ENCODE peak calls at places on chromosomes 13 and 19, in seven cellular contexts. One of them, this sample, is unnamed.

GRCh38 chr13:113589961-113590339 is 5.4 kb downstream of the TFDP1 start:
- DNase-seq in HCT116: no peak
- DNase-seq in H1: no peak
- DNase-seq in K562: no peak
- DNase-seq in GM12878: no peak
- DNase-seq in SK-N-SH: peak
- DNase-seq in HepG2: no peak
- DNase-seq in this sample: no peak

GRCh38 chr13:41603917-41604316 is 146.6 kb downstream of the RGCC start:
- DNase-seq in HCT116: peak
- DNase-seq in H1: no peak
- DNase-seq in K562: peak
- DNase-seq in GM12878: no peak
- DNase-seq in SK-N-SH: no peak
- DNase-seq in HepG2: no peak
- DNase-seq in this sample: peak

GRCh38 chr19:4730740-4731171 is 7.1 kb upstream of the DPP9 start:
- DNase-seq in HCT116: peak
- DNase-seq in H1: no peak
- DNase-seq in K562: peak
- DNase-seq in GM12878: no peak
- DNase-seq in SK-N-SH: peak
- DNase-seq in HepG2: no peak
- DNase-seq in this sample: no peak

GRCh38 chr19:40723661-40724254 is 6.8 kb downstream of the ITPKC start:
- DNase-seq in HCT116: no peak
- DNase-seq in H1: no peak
- DNase-seq in K562: no peak
- DNase-seq in GM12878: no peak
- DNase-seq in SK-N-SH: no peak
- DNase-seq in HepG2: no peak
- DNase-seq in this sample: no peak

GRCh38 chr19:574658-575526 is 2.5 kb downstream of the BSG start:
- DNase-seq in HCT116: no peak
- DNase-seq in H1: no peak
- DNase-seq in K562: peak
- DNase-seq in GM12878: peak
- DNase-seq in SK-N-SH: no peak
- DNase-seq in HepG2: peak
- DNase-seq in this sample: no peak

GRCh38 chr13:101383595-101383994 is 32.7 kb downstream of the NALCN start:
- DNase-seq in HCT116: no peak
- DNase-seq in H1: no peak
- DNase-seq in K562: no peak
- DNase-seq in GM12878: no peak
- DNase-seq in SK-N-SH: no peak
- DNase-seq in HepG2: no peak
- DNase-seq in this sample: no peak

GRCh38 chr13:102227696-102228095 is 174.2 kb downstream of the FGF14 start:
- DNase-seq in HCT116: no peak
- DNase-seq in H1: no peak
- DNase-seq in K562: no peak
- DNase-seq in GM12878: no peak
- DNase-seq in SK-N-SH: no peak
- DNase-seq in HepG2: no peak
- DNase-seq in this sample: no peak

GRCh38 chr19:55262359-55262758 is 3.5 kb upstream of the PPP6R1 start:
- DNase-seq in HCT116: no peak
- DNase-seq in H1: no peak
- DNase-seq in K562: no peak
- DNase-seq in GM12878: no peak
- DNase-seq in SK-N-SH: no peak
- DNase-seq in HepG2: no peak
- DNase-seq in this sample: no peak

GRCh38 chr19:4375164-4375619 is 25.2 kb downstream of the SH3GL1 start:
- DNase-seq in HCT116: no peak
- DNase-seq in H1: peak
- DNase-seq in K562: peak
- DNase-seq in GM12878: no peak
- DNase-seq in SK-N-SH: peak
- DNase-seq in HepG2: peak
- DNase-seq in this sample: no peak

GRCh38 chr19:7691497-7691896 is 10.4 kb downstream of the FCER2 start:
- DNase-seq in HCT116: no peak
- DNase-seq in H1: no peak
- DNase-seq in K562: no peak
- DNase-seq in GM12878: no peak
- DNase-seq in SK-N-SH: no peak
- DNase-seq in HepG2: no peak
- DNase-seq in this sample: no peak

GRCh38 chr19:42276284-42276683 is 7.2 kb downstream of the CIC start:
- DNase-seq in HCT116: no peak
- DNase-seq in H1: no peak
- DNase-seq in K562: no peak
- DNase-seq in GM12878: no peak
- DNase-seq in SK-N-SH: no peak
- DNase-seq in HepG2: no peak
- DNase-seq in this sample: no peak

GRCh38 chr13:51192348-51192747 is 29.9 kb upstream of the FAM124A start:
- DNase-seq in HCT116: no peak
- DNase-seq in H1: no peak
- DNase-seq in K562: no peak
- DNase-seq in GM12878: no peak
- DNase-seq in SK-N-SH: no peak
- DNase-seq in HepG2: no peak
- DNase-seq in this sample: no peak

GRCh38 chr19:1046836-1047695 is 7.2 kb downstream of the ABCA7 start:
- DNase-seq in HCT116: no peak
- DNase-seq in H1: no peak
- DNase-seq in K562: no peak
- DNase-seq in GM12878: no peak
- DNase-seq in SK-N-SH: no peak
- DNase-seq in HepG2: no peak
- DNase-seq in this sample: no peak

GRCh38 chr19:33199441-33200265 is 5.5 kb downstream of the LRP3 start:
- DNase-seq in HCT116: no peak
- DNase-seq in H1: no peak
- DNase-seq in K562: no peak
- DNase-seq in GM12878: no peak
- DNase-seq in SK-N-SH: peak
- DNase-seq in HepG2: no peak
- DNase-seq in this sample: no peak

GRCh38 chr19:57803594-57804325 is 11.0 kb downstream of the ZNF552 start:
- DNase-seq in HCT116: peak
- DNase-seq in H1: no peak
- DNase-seq in K562: no peak
- DNase-seq in GM12878: no peak
- DNase-seq in SK-N-SH: peak
- DNase-seq in HepG2: peak
- DNase-seq in this sample: no peak

GRCh38 chr13:74850893-74851292 is 631.1 kb downstream of the TBC1D4 start:
- DNase-seq in HCT116: no peak
- DNase-seq in H1: no peak
- DNase-seq in K562: no peak
- DNase-seq in GM12878: no peak
- DNase-seq in SK-N-SH: no peak
- DNase-seq in HepG2: no peak
- DNase-seq in this sample: no peak

GRCh38 chr13:48542581-48543341 is 9.9 kb upstream of the RCBTB2 start:
- DNase-seq in HCT116: no peak
- DNase-seq in H1: no peak
- DNase-seq in K562: no peak
- DNase-seq in GM12878: no peak
- DNase-seq in SK-N-SH: no peak
- DNase-seq in HepG2: peak
- DNase-seq in this sample: peak

GRCh38 chr19:19956431-19957075 is 55.8 kb downstream of the ZNF93 start:
- DNase-seq in HCT116: no peak
- DNase-seq in H1: peak
- DNase-seq in K562: peak
- DNase-seq in GM12878: no peak
- DNase-seq in SK-N-SH: no peak
- DNase-seq in HepG2: no peak
- DNase-seq in this sample: no peak

GRCh38 chr19:2726904-2727639 is 5.9 kb upstream of the DIRAS1 start:
- DNase-seq in HCT116: no peak
- DNase-seq in H1: no peak
- DNase-seq in K562: no peak
- DNase-seq in GM12878: no peak
- DNase-seq in SK-N-SH: peak
- DNase-seq in HepG2: no peak
- DNase-seq in this sample: peak

GRCh38 chr13:112733112-112733511 is 43.3 kb downstream of the ATP11A start:
- DNase-seq in HCT116: no peak
- DNase-seq in H1: no peak
- DNase-seq in K562: no peak
- DNase-seq in GM12878: no peak
- DNase-seq in SK-N-SH: peak
- DNase-seq in HepG2: no peak
- DNase-seq in this sample: no peak

GRCh38 chr13:36344886-36345437 is 1.2 kb downstream of the SPART start:
- DNase-seq in HCT116: no peak
- DNase-seq in H1: no peak
- DNase-seq in K562: peak
- DNase-seq in GM12878: no peak
- DNase-seq in SK-N-SH: no peak
- DNase-seq in HepG2: no peak
- DNase-seq in this sample: no peak

GRCh38 chr13:113836917-113837553 is 26.8 kb downstream of the GAS6 start:
- DNase-seq in HCT116: peak
- DNase-seq in H1: no peak
- DNase-seq in K562: no peak
- DNase-seq in GM12878: no peak
- DNase-seq in SK-N-SH: peak
- DNase-seq in HepG2: no peak
- DNase-seq in this sample: peak

GRCh38 chr13:36275190-36276002 is 22.2 kb downstream of the CCDC169 start:
- DNase-seq in HCT116: no peak
- DNase-seq in H1: no peak
- DNase-seq in K562: peak
- DNase-seq in GM12878: no peak
- DNase-seq in SK-N-SH: peak
- DNase-seq in HepG2: peak
- DNase-seq in this sample: peak

GRCh38 chr13:74361274-74361673 is 227.1 kb upstream of the KLF12 start:
- DNase-seq in HCT116: no peak
- DNase-seq in H1: no peak
- DNase-seq in K562: no peak
- DNase-seq in GM12878: no peak
- DNase-seq in SK-N-SH: no peak
- DNase-seq in HepG2: no peak
- DNase-seq in this sample: no peak

GRCh38 chr13:51838235-51838846 is 6.6 kb downstream of the TMEM272 start:
- DNase-seq in HCT116: no peak
- DNase-seq in H1: no peak
- DNase-seq in K562: no peak
- DNase-seq in GM12878: no peak
- DNase-seq in SK-N-SH: no peak
- DNase-seq in HepG2: no peak
- DNase-seq in this sample: no peak

GRCh38 chr19:18939922-18940775 is 868 bp downstream of the HOMER3 start:
- DNase-seq in HCT116: no peak
- DNase-seq in H1: peak
- DNase-seq in K562: no peak
- DNase-seq in GM12878: no peak
- DNase-seq in SK-N-SH: peak
- DNase-seq in HepG2: no peak
- DNase-seq in this sample: peak

GRCh38 chr13:20828540-20829364 is 55.0 kb upstream of the EEF1AKMT1 start:
- DNase-seq in HCT116: peak
- DNase-seq in H1: no peak
- DNase-seq in K562: peak
- DNase-seq in GM12878: peak
- DNase-seq in SK-N-SH: peak
- DNase-seq in HepG2: peak
- DNase-seq in this sample: peak
- TF ChIP-seq JUND in HCT116: no peak
- TF ChIP-seq JUND in H1: no peak
- TF ChIP-seq JUND in K562: no peak
- TF ChIP-seq JUND in GM12878: no peak
- TF ChIP-seq JUND in SK-N-SH: no peak
- TF ChIP-seq JUND in HepG2: no peak
- TF ChIP-seq JUND in this sample: no peak

GRCh38 chr13:24033527-24034302 is 126.8 kb upstream of the SPATA13 start:
- DNase-seq in HCT116: no peak
- DNase-seq in H1: no peak
- DNase-seq in K562: no peak
- DNase-seq in GM12878: no peak
- DNase-seq in SK-N-SH: no peak
- DNase-seq in HepG2: no peak
- DNase-seq in this sample: no peak
- TF ChIP-seq JUND in HCT116: no peak
- TF ChIP-seq JUND in H1: no peak
- TF ChIP-seq JUND in K562: no peak
- TF ChIP-seq JUND in GM12878: no peak
- TF ChIP-seq JUND in SK-N-SH: no peak
- TF ChIP-seq JUND in HepG2: no peak
- TF ChIP-seq JUND in this sample: no peak

GRCh38 chr19:52343548-52343947 is 7.5 kb downstream of the ZNF610 start:
- DNase-seq in HCT116: peak
- DNase-seq in H1: peak
- DNase-seq in K562: peak
- DNase-seq in GM12878: no peak
- DNase-seq in SK-N-SH: peak
- DNase-seq in HepG2: peak
- DNase-seq in this sample: peak
- TF ChIP-seq JUND in HCT116: no peak
- TF ChIP-seq JUND in H1: peak
- TF ChIP-seq JUND in K562: no peak
- TF ChIP-seq JUND in GM12878: no peak
- TF ChIP-seq JUND in SK-N-SH: no peak
- TF ChIP-seq JUND in HepG2: no peak
- TF ChIP-seq JUND in this sample: no peak

GRCh38 chr19:5904302-5905071 is at the start of gene VMAC:
- DNase-seq in HCT116: peak
- DNase-seq in H1: peak
- DNase-seq in K562: peak
- DNase-seq in GM12878: peak
- DNase-seq in SK-N-SH: peak
- DNase-seq in HepG2: peak
- DNase-seq in this sample: peak

GRCh38 chr19:5900976-5901375 is 2.6 kb downstream of the NDUFA11 start:
- DNase-seq in HCT116: no peak
- DNase-seq in H1: no peak
- DNase-seq in K562: no peak
- DNase-seq in GM12878: no peak
- DNase-seq in SK-N-SH: no peak
- DNase-seq in HepG2: no peak
- DNase-seq in this sample: no peak

GRCh38 chr19:5903502-5904301 is at the start of gene NDUFA11:
- DNase-seq in HCT116: peak
- DNase-seq in H1: peak
- DNase-seq in K562: peak
- DNase-seq in GM12878: no peak
- DNase-seq in SK-N-SH: peak
- DNase-seq in HepG2: peak
- DNase-seq in this sample: peak

GRCh38 chr19:5905072-5905778 is 553 bp downstream of the VMAC start:
- DNase-seq in HCT116: no peak
- DNase-seq in H1: no peak
- DNase-seq in K562: no peak
- DNase-seq in GM12878: no peak
- DNase-seq in SK-N-SH: no peak
- DNase-seq in HepG2: no peak
- DNase-seq in this sample: no peak

GRCh38 chr19:5903054-5903501 is 512 bp downstream of the NDUFA11 start:
- DNase-seq in HCT116: no peak
- DNase-seq in H1: no peak
- DNase-seq in K562: peak
- DNase-seq in GM12878: no peak
- DNase-seq in SK-N-SH: no peak
- DNase-seq in HepG2: no peak
- DNase-seq in this sample: no peak
- TF ChIP-seq JUND in HCT116: no peak
- TF ChIP-seq JUND in H1: no peak
- TF ChIP-seq JUND in K562: no peak
- TF ChIP-seq JUND in GM12878: no peak
- TF ChIP-seq JUND in SK-N-SH: no peak
- TF ChIP-seq JUND in HepG2: no peak
- TF ChIP-seq JUND in this sample: no peak

This sample was measured in T47D.